ENCODE peak calls at places on chromosomes 2 and 18, in seven cellular contexts. P, C, F, X, V, E and I are unnamed samples.

GRCh38 chr18:28581503-28582169 is 404.7 kb upstream of the CDH2 start:
- DNase-seq in P (no peak), C (peak), F (no peak), X (no peak), V (no peak), E (no peak), I (no peak)

GRCh38 chr2:29579495-29580178 is 341.7 kb downstream of the ALK start:
- DNase-seq in P (no peak), C (no peak), F (no peak), X (peak), V (no peak), E (no peak), I (no peak)

GRCh38 chr2:225100856-225101294 is 58.6 kb upstream of the DOCK10 start:
- DNase-seq in P (peak), C (peak), F (no peak), X (peak), V (no peak), E (no peak), I (peak)

GRCh38 chr2:36889782-36890181 is 76.6 kb downstream of the STRN start:
- DNase-seq in P (peak), C (peak), F (no peak), X (peak), V (no peak), E (no peak), I (peak)

GRCh38 chr2:76461431-76461830 is 750.7 kb upstream of the GCFC2 start:
- DNase-seq in P (no peak), C (no peak), F (no peak), X (no peak), V (no peak), E (no peak), I (no peak)

GRCh38 chr2:36379710-36380448 is 24.3 kb downstream of the CRIM1 start:
- DNase-seq in P (no peak), C (no peak), F (no peak), X (no peak), V (no peak), E (no peak), I (no peak)

GRCh38 chr2:36356990-36357505 is 1.5 kb downstream of the CRIM1 start:
- DNase-seq in P (no peak), C (no peak), F (no peak), X (no peak), V (no peak), E (peak), I (no peak)

GRCh38 chr2:219769044-219770030 is 141.9 kb downstream of the SLC4A3 start:
- DNase-seq in P (no peak), C (peak), F (no peak), X (peak), V (no peak), E (no peak), I (no peak)

GRCh38 chr2:202158796-202159195 is 79.6 kb downstream of the SUMO1 start:
- DNase-seq in P (no peak), C (peak), F (no peak), X (no peak), V (no peak), E (no peak), I (no peak)

GRCh38 chr2:8595428-8595805 is 86.4 kb upstream of the ID2 start:
- DNase-seq in P (no peak), C (no peak), F (no peak), X (no peak), V (no peak), E (no peak), I (no peak)

GRCh38 chr18:72128649-72129048 is 415.5 kb downstream of the CBLN2 start:
- DNase-seq in P (no peak), C (peak), F (no peak), X (no peak), V (no peak), E (no peak), I (no peak)